ENCODE peak calls at places on chromosome 1, in nine cellular contexts. One of them, this sample, is unnamed.

GRCh38 chr1:222994506-222995229 is 148.4 kb downstream of the TLR5 start:
- DNase-seq in dorsolateral prefrontal cortex: no peak
- DNase-seq in lung: no peak
- DNase-seq in RWPE1: peak; percentile 43
- DNase-seq in NCI-H2171: no peak
- DNase-seq in EL: peak; percentile 73
- DNase-seq in naive thymus-derived CD8-positive, alpha-beta T cell: no peak
- DNase-seq in activated gamma-delta T cell treated with anti-CD3 and anti-CD28 coated beads, Interleukin-2, amount 50 U/mL, for 16 hours: no peak
- DNase-seq in iPS DF 19.7: no peak
- DNase-seq in this sample: no peak

GRCh38 chr1:67312630-67313029 is 5.0 kb downstream of the IL12RB2 start:
- DNase-seq in dorsolateral prefrontal cortex: no peak
- DNase-seq in lung: no peak
- DNase-seq in RWPE1: no peak
- DNase-seq in NCI-H2171: no peak
- DNase-seq in EL: no peak
- DNase-seq in naive thymus-derived CD8-positive, alpha-beta T cell: no peak
- DNase-seq in activated gamma-delta T cell treated with anti-CD3 and anti-CD28 coated beads, Interleukin-2, amount 50 U/mL, for 16 hours: no peak
- DNase-seq in iPS DF 19.7: no peak
- DNase-seq in this sample: no peak

GRCh38 chr1:84298688-84299535 is 2.6 kb upstream of the SAMD13 start:
- DNase-seq in dorsolateral prefrontal cortex: peak; percentile 67
- DNase-seq in lung: peak; percentile 31
- DNase-seq in RWPE1: peak; percentile 34
- DNase-seq in NCI-H2171: no peak
- DNase-seq in EL: peak; percentile 51
- DNase-seq in naive thymus-derived CD8-positive, alpha-beta T cell: peak; percentile 20
- DNase-seq in activated gamma-delta T cell treated with anti-CD3 and anti-CD28 coated beads, Interleukin-2, amount 50 U/mL, for 16 hours: no peak
- DNase-seq in iPS DF 19.7: no peak
- DNase-seq in this sample: peak; percentile 39

GRCh38 chr1:67097305-67097704 is 37.5 kb downstream of the C1orf141 start:
- DNase-seq in dorsolateral prefrontal cortex: no peak
- DNase-seq in lung: no peak
- DNase-seq in RWPE1: no peak
- DNase-seq in NCI-H2171: no peak
- DNase-seq in EL: no peak
- DNase-seq in naive thymus-derived CD8-positive, alpha-beta T cell: no peak
- DNase-seq in activated gamma-delta T cell treated with anti-CD3 and anti-CD28 coated beads, Interleukin-2, amount 50 U/mL, for 16 hours: no peak
- DNase-seq in iPS DF 19.7: peak; percentile 65
- DNase-seq in this sample: no peak

GRCh38 chr1:87642581-87643129 is 314.0 kb downstream of the LMO4 start:
- DNase-seq in dorsolateral prefrontal cortex: no peak
- DNase-seq in lung: no peak
- DNase-seq in RWPE1: no peak
- DNase-seq in NCI-H2171: no peak
- DNase-seq in EL: no peak
- DNase-seq in naive thymus-derived CD8-positive, alpha-beta T cell: no peak
- DNase-seq in activated gamma-delta T cell treated with anti-CD3 and anti-CD28 coated beads, Interleukin-2, amount 50 U/mL, for 16 hours: no peak
- DNase-seq in iPS DF 19.7: peak; percentile 7
- DNase-seq in this sample: no peak

GRCh38 chr1:234897365-234897699 is 231.3 kb downstream of the TOMM20 start:
- DNase-seq in dorsolateral prefrontal cortex: no peak
- DNase-seq in lung: no peak
- DNase-seq in RWPE1: no peak
- DNase-seq in NCI-H2171: peak; percentile 15
- DNase-seq in EL: no peak
- DNase-seq in naive thymus-derived CD8-positive, alpha-beta T cell: no peak
- DNase-seq in activated gamma-delta T cell treated with anti-CD3 and anti-CD28 coated beads, Interleukin-2, amount 50 U/mL, for 16 hours: no peak
- DNase-seq in iPS DF 19.7: no peak
- DNase-seq in this sample: no peak

GRCh38 chr1:183622884-183623785 is 12.4 kb downstream of the ARPC5 start:
- DNase-seq in dorsolateral prefrontal cortex: peak; percentile 63
- DNase-seq in lung: peak; percentile 56
- DNase-seq in RWPE1: peak; percentile 51
- DNase-seq in NCI-H2171: peak; percentile 52
- DNase-seq in EL: peak; percentile 69
- DNase-seq in naive thymus-derived CD8-positive, alpha-beta T cell: peak; percentile 20
- DNase-seq in activated gamma-delta T cell treated with anti-CD3 and anti-CD28 coated beads, Interleukin-2, amount 50 U/mL, for 16 hours: no peak
- DNase-seq in iPS DF 19.7: peak; percentile 25
- DNase-seq in this sample: peak; percentile 65

GRCh38 chr1:72285074-72285425 is 2.7 kb upstream of the NEGR1 start:
- DNase-seq in dorsolateral prefrontal cortex: no peak
- DNase-seq in lung: no peak
- DNase-seq in RWPE1: no peak
- DNase-seq in NCI-H2171: no peak
- DNase-seq in EL: no peak
- DNase-seq in naive thymus-derived CD8-positive, alpha-beta T cell: no peak
- DNase-seq in activated gamma-delta T cell treated with anti-CD3 and anti-CD28 coated beads, Interleukin-2, amount 50 U/mL, for 16 hours: no peak
- DNase-seq in iPS DF 19.7: no peak
- DNase-seq in this sample: no peak

GRCh38 chr1:226938903-226939438 is 1.1 kb upstream of the COQ8A start:
- DNase-seq in dorsolateral prefrontal cortex: no peak
- DNase-seq in lung: no peak
- DNase-seq in RWPE1: no peak
- DNase-seq in NCI-H2171: no peak
- DNase-seq in EL: no peak
- DNase-seq in naive thymus-derived CD8-positive, alpha-beta T cell: no peak
- DNase-seq in activated gamma-delta T cell treated with anti-CD3 and anti-CD28 coated beads, Interleukin-2, amount 50 U/mL, for 16 hours: no peak
- DNase-seq in iPS DF 19.7: no peak
- DNase-seq in this sample: no peak

GRCh38 chr1:98045211-98046030 is 124.6 kb upstream of the DPYD start:
- DNase-seq in dorsolateral prefrontal cortex: peak; percentile 46
- DNase-seq in lung: no peak
- DNase-seq in RWPE1: peak; percentile 13
- DNase-seq in NCI-H2171: no peak
- DNase-seq in EL: peak; percentile 47
- DNase-seq in naive thymus-derived CD8-positive, alpha-beta T cell: no peak
- DNase-seq in activated gamma-delta T cell treated with anti-CD3 and anti-CD28 coated beads, Interleukin-2, amount 50 U/mL, for 16 hours: no peak
- DNase-seq in iPS DF 19.7: no peak
- DNase-seq in this sample: no peak

GRCh38 chr1:87513971-87514660 is 185.4 kb downstream of the LMO4 start:
- DNase-seq in dorsolateral prefrontal cortex: no peak
- DNase-seq in lung: no peak
- DNase-seq in RWPE1: no peak
- DNase-seq in NCI-H2171: no peak
- DNase-seq in EL: no peak
- DNase-seq in naive thymus-derived CD8-positive, alpha-beta T cell: no peak
- DNase-seq in activated gamma-delta T cell treated with anti-CD3 and anti-CD28 coated beads, Interleukin-2, amount 50 U/mL, for 16 hours: no peak
- DNase-seq in iPS DF 19.7: no peak
- DNase-seq in this sample: no peak

This sample was measured in B cell.